ENCODE peak calls at places on chromosome 19, in ten cellular contexts. Z is A673; B is astrocyte of the spinal cord; C is SK-N-SH; S is GM23248; R is body of pancreas; W is hepatocyte; L is activated T-cell treated with anti-CD3 and anti-CD28 coated beads, Interleukin-2, amount 50 U/mL, for 72 hours; O is mucosa of gallbladder; G is right lobe of liver. U is an unnamed sample.

GRCh38 chr19:57506163-57506562 is 6.4 kb downstream of the ZNF773 start:
- DNase-seq in Z (no peak), B (no peak), C (no peak), S (no peak), R (no peak), W (no peak), L (no peak), O (no peak), G (no peak), U (no peak)

GRCh38 chr19:45099465-45100201 is 6.7 kb downstream of the PPP1R37 start:
- DNase-seq in Z (no peak), B (no peak), C (no peak), S (no peak), R (peak; percentile 44), W (peak; percentile 59), L (no peak), O (no peak), G (no peak), U (no peak)

GRCh38 chr19:50517704-50518075 is 4.0 kb upstream of the ASPDH start:
- DNase-seq in Z (no peak), B (no peak), C (no peak), S (no peak), R (no peak), W (no peak), L (no peak), O (no peak), G (no peak), U (no peak)

GRCh38 chr19:12668937-12669271 is 2.3 kb downstream of the WDR83 start:
- DNase-seq in Z (peak; percentile 50), B (peak; percentile 39), C (peak; percentile 61), S (peak; percentile 90), R (peak; percentile 48), W (peak; percentile 78), L (peak; percentile 62), O (peak; percentile 29), G (peak; percentile 68), U (peak; percentile 60)

GRCh38 chr19:42386974-42387707 is 3.0 kb downstream of the CNFN start:
- DNase-seq in Z (peak; percentile 61), B (peak; percentile 29), C (peak; percentile 91), S (peak; percentile 73), R (peak; percentile 74), W (peak; percentile 82), L (peak; percentile 81), O (peak; percentile 57), G (no peak), U (peak; percentile 45)

GRCh38 chr19:35449347-35450043 is 1.4 kb downstream of the FFAR2 start:
- DNase-seq in Z (peak; percentile 42), B (no peak), C (peak; percentile 37), S (no peak), R (peak; percentile 26), W (peak; percentile 66), L (no peak), O (no peak), G (peak; percentile 53), U (no peak)

GRCh38 chr19:5700455-5701092 is 10.5 kb downstream of the RPL36 start:
- DNase-seq in Z (no peak), B (no peak), C (no peak), S (no peak), R (no peak), W (peak; percentile 2), L (no peak), O (no peak), G (no peak), U (no peak)

GRCh38 chr19:8552810-8553209 is 24.4 kb downstream of the MYO1F start:
- DNase-seq in Z (peak; percentile 80), B (peak; percentile 16), C (peak; percentile 79), S (no peak), R (no peak), W (no peak), L (no peak), O (no peak), G (no peak), U (peak; percentile 60)

GRCh38 chr19:27746691-27747380 is 1466.1 kb downstream of the UQCRFS1 start:
- DNase-seq in Z (no peak), B (no peak), C (peak; percentile 7), S (peak; percentile 15), R (peak; percentile 16), W (no peak), L (no peak), O (peak; percentile 1), G (peak; percentile 53), U (peak; percentile 28)

GRCh38 chr19:45881909-45882528 is 3.9 kb downstream of the IRF2BP1 start:
- DNase-seq in Z (no peak), B (no peak), C (peak; percentile 17), S (no peak), R (peak; percentile 89), W (peak; percentile 88), L (no peak), O (no peak), G (peak; percentile 84), U (no peak)

GRCh38 chr19:7417671-7418324 is 69.1 kb downstream of the ARHGEF18 start:
- DNase-seq in Z (no peak), B (peak; percentile 21), C (no peak), S (peak; percentile 16), R (no peak), W (peak; percentile 34), L (no peak), O (no peak), G (no peak), U (no peak)

GRCh38 chr19:49847731-49848696 is 2.9 kb upstream of the PTOV1 start:
- DNase-seq in Z (peak; percentile 79), B (peak; percentile 92), C (no peak), S (peak; percentile 86), R (no peak), W (no peak), L (no peak), O (no peak), G (no peak), U (peak; percentile 93)

U was measured in fibroblast of mammary gland.